ENCODE peak calls at places on chromosomes 11 and 22, in four cellular contexts. G is sigmoid colon, P is ovary, W is Peyer's patch. Z is an unnamed sample. For H3K4me1, the result is how much of the 10 kb centered on the place peaks cover.

GRCh38 chr11:70135142-70136132 is 57.3 kb downstream of the ANO1 start:
- DNase-seq in G (no peak), P (peak), W (no peak), Z (peak)

GRCh38 chr11:61693897-61694840 is 14.0 kb downstream of the DAGLA start:
- DNase-seq in G (peak), P (peak), W (no peak), Z (no peak)

GRCh38 chr11:115122274-115122673 is 381.9 kb downstream of the CADM1 start:
- DNase-seq in G (no peak), P (no peak), W (no peak), Z (no peak)

GRCh38 chr11:3001496-3001895 is 9.4 kb upstream of the NAP1L4 start:
- DNase-seq in G (peak), P (peak), W (peak), Z (peak)

GRCh38 chr22:45861259-45861658 is 115.7 kb downstream of the WNT7B start:
- DNase-seq in G (no peak), P (no peak), W (no peak), Z (no peak)

GRCh38 chr22:41078975-41079374 is 13.4 kb upstream of the EP300 start:
- DNase-seq in G (no peak), P (no peak), W (no peak), Z (no peak)

GRCh38 chr11:20873054-20873453 is 203.7 kb downstream of the NELL1 start:
- DNase-seq in G (no peak), P (no peak), W (no peak), Z (no peak)

GRCh38 chr11:6245536-6245935 is 6.6 kb downstream of the CNGA4 start:
- DNase-seq in G (no peak), P (no peak), W (no peak), Z (no peak)

GRCh38 chr22:38721551-38721950 is 15.8 kb downstream of the GTPBP1 start:
- DNase-seq in G (peak), P (no peak), W (no peak), Z (no peak)

GRCh38 chr11:86800076-86800955 is at the start of gene PRSS23:
- DNase-seq in G (peak), P (peak), W (peak), Z (peak)

GRCh38 chr22:42805016-42805997 is 51.8 kb downstream of the ARFGAP3 start:
- DNase-seq in G (peak), P (peak), W (no peak), Z (peak)

GRCh38 chr22:24894220-24894975 is 52.1 kb downstream of the LHFPL7 start:
- DNase-seq in G (peak), P (peak), W (peak), Z (peak)

GRCh38 chr22:50688448-50688847 is 15.8 kb downstream of the SHANK3 start:
- DNase-seq in G (peak), P (peak), W (peak), Z (peak)

GRCh38 chr11:84884836-84885235 is 742.3 kb downstream of the DLG2 start:
- DNase-seq in G (no peak), P (no peak), W (no peak), Z (no peak)

GRCh38 chr11:106304274-106304673 is 226.8 kb downstream of the AASDHPPT start:
- DNase-seq in G (no peak), P (no peak), W (no peak), Z (no peak)

GRCh38 chr11:128904303-128904871 is 13.2 kb downstream of the KCNJ5 start:
- DNase-seq in G (no peak), P (no peak), W (no peak), Z (no peak)

GRCh38 chr11:102244681-102245409 is 72.4 kb upstream of the BIRC3 start:
- DNase-seq in G (no peak), P (no peak), W (no peak), Z (no peak)

GRCh38 chr11:134040386-134041297 is 28.2 kb upstream of the JAM3 start:
- DNase-seq in G (peak), P (peak), W (no peak), Z (no peak)

GRCh38 chr22:27253108-27253507 is 548.4 kb downstream of the MN1 start:
- DNase-seq in G (no peak), P (no peak), W (no peak), Z (no peak)

GRCh38 chr11:23078289-23078971 is 218.2 kb upstream of the CCDC179 start:
- DNase-seq in G (no peak), P (no peak), W (no peak), Z (no peak)

DNA sequence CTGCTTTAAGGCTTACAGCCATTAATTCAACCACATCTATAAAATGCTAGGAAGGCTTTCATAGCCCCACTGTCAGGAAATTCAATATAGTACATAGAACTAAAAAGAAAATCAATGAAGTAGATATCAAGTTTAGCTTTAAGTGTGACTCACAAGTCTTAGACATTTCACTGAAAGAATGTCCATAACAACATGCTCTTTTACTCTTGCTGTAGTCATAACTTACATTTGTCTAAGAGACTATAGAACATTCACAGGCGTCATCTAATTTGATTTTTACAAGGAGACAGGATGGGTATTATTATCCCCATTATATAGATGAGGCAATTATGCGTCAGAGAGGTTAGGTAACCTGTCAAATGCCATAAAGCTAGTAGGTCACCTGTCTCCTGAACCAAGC is 37.0 kb downstream of the BDNF start:
- DNase-seq in G (no peak), P (no peak), W (no peak), Z (no peak)
- H3K4me1 ChIP-seq in G (under half), P (under half), W (under half), Z (under half)

GRCh38 chr22:47168441-47168840 is 406.0 kb downstream of the TBC1D22A start:
- DNase-seq in G (peak), P (peak), W (peak), Z (peak)

GRCh38 chr22:47167056-47167455 is 404.6 kb downstream of the TBC1D22A start:
- DNase-seq in G (peak), P (peak), W (peak), Z (no peak)

GRCh38 chr22:47171441-47172221 is 409.2 kb downstream of the TBC1D22A start:
- DNase-seq in G (peak), P (peak), W (peak), Z (no peak)

GRCh38 chr22:47169801-47170140 is 407.3 kb downstream of the TBC1D22A start:
- DNase-seq in G (no peak), P (peak), W (no peak), Z (peak)

GRCh38 chr22:47168900-47169800 is 406.7 kb downstream of the TBC1D22A start:
- DNase-seq in G (peak), P (peak), W (peak), Z (peak)
- TF ChIP-seq CTCF in G (no peak), P (no peak), W (no peak), Z (no peak)

DNA sequence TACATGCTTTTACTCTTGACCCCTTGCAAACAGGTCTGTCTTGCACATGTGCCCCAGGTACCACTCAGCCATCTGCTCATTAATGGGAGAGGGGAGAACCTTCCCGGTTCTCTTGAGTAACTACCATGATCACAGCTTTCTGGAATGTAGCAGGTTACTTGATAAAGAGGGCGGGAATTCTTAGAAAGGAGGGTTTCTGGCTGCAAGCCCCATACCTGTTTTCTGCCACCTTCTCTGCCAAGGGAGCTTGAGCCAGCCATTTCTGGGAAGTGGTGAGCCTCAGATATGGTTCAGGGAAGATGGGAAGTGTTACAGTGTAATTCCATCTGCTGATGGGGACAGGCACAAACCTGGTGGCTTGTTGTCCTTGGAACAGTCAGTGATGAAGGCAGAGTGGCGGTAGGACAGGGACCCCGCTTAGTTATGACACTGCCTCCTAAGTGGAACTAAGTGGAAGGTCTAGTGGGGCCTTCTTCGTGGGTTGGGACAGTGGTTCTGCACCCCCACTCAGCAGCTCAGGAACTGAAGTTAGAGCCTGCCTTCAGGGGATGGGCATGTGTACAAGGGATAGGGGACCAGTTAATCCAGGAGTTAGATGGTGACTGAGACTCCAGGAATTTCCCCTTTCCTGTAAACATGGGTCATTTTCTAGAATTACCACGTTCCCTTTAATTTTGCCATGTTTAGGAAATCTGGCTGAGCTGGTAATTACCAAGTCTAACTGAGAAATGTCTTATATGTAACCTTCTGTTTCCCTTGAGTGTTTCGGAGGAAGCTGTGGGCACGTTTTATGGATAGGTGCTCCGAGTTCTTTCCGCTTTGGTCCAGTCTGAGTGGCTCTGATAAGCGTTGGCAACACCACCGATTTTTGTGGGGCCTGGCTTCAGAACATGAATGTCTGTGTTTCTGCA is 35.2 kb downstream of the BCR start:
- DNase-seq in G (no peak), P (peak), W (no peak), Z (peak)
- H3K4me1 ChIP-seq in G (half or more), P (under half), W (under half), Z (half or more)

GRCh38 chr11:127470485-127470884 is 469.9 kb upstream of the KIRREL3 start:
- DNase-seq in G (no peak), P (no peak), W (peak), Z (no peak)
- TF ChIP-seq CTCF in G (no peak), P (no peak), W (peak), Z (no peak)

Z was measured in stomach.